ENCODE peak calls at places on chromosomes 7 and 10, in six cellular contexts. N is brain microvascular endothelial cell, W is AG10803, F is Peyer's patch, A is choroid plexus epithelial cell, K is cardiac fibroblast. E is an unnamed sample.

GRCh38 chr7:1704326-1705241 is 34.5 kb downstream of the ELFN1 start:
- DNase-seq in N (no peak), W (no peak), F (no peak), A (no peak), K (no peak), E (no peak)

GRCh38 chr10:30500963-30501504 is 67.0 kb downstream of the MAP3K8 start:
- DNase-seq in N (no peak), W (no peak), F (no peak), A (no peak), K (no peak), E (no peak)

GRCh38 chr10:87558333-87558732 is 53.6 kb downstream of the MINPP1 start:
- DNase-seq in N (no peak), W (no peak), F (no peak), A (no peak), K (no peak), E (no peak)

GRCh38 chr10:68831961-68832455 is 4.7 kb downstream of the STOX1 start:
- DNase-seq in N (no peak), W (no peak), F (no peak), A (no peak), K (no peak), E (no peak)

GRCh38 chr10:119177708-119178370 is 773 bp downstream of the PRDX3 start:
- DNase-seq in N (peak), W (no peak), F (no peak), A (no peak), K (no peak), E (no peak)

GRCh38 chr7:156234666-156235494 is 405.7 kb upstream of the RNF32 start:
- DNase-seq in N (no peak), W (no peak), F (no peak), A (no peak), K (no peak), E (no peak)

GRCh38 chr7:34756025-34756437 is 98.0 kb downstream of the NPSR1 start:
- DNase-seq in N (no peak), W (peak), F (no peak), A (peak), K (no peak), E (no peak)

GRCh38 chr10:4990217-4990616 is 13.4 kb downstream of the AKR1C2 start:
- DNase-seq in N (no peak), W (no peak), F (no peak), A (no peak), K (no peak), E (no peak)

GRCh38 chr10:126092806-126093205 is 196.4 kb downstream of the FANK1 start:
- DNase-seq in N (no peak), W (peak), F (no peak), A (peak), K (peak), E (no peak)

GRCh38 chr10:108064856-108065255 is 900.4 kb upstream of the SORCS1 start:
- DNase-seq in N (no peak), W (no peak), F (no peak), A (no peak), K (no peak), E (no peak)

GRCh38 chr7:1667566-1668485 is 2.3 kb upstream of the ELFN1 start:
- DNase-seq in N (no peak), W (no peak), F (no peak), A (no peak), K (no peak), E (peak)

GRCh38 chr10:116694253-116694926 is 48.0 kb downstream of the HSPA12A start:
- DNase-seq in N (no peak), W (no peak), F (no peak), A (peak), K (no peak), E (no peak)

GRCh38 chr10:78502208-78502943 is 468.7 kb downstream of the RPS24 start:
- DNase-seq in N (peak), W (no peak), F (no peak), A (peak), K (peak), E (peak)

GRCh38 chr7:139526578-139527544 is 3.4 kb downstream of the CLEC2L start:
- DNase-seq in N (peak), W (peak), F (no peak), A (peak), K (peak), E (no peak)

GRCh38 chr7:143299840-143300239 is 11.7 kb downstream of the CASP2 start:
- DNase-seq in N (no peak), W (no peak), F (peak), A (peak), K (no peak), E (peak)

GRCh38 chr7:92809397-92810241 is 26.8 kb downstream of the CDK6 start:
- DNase-seq in N (peak), W (peak), F (peak), A (peak), K (peak), E (peak)

GRCh38 chr10:1361411-1362105 is 305.4 kb downstream of the WDR37 start:
- DNase-seq in N (no peak), W (no peak), F (no peak), A (no peak), K (no peak), E (no peak)

DNA sequence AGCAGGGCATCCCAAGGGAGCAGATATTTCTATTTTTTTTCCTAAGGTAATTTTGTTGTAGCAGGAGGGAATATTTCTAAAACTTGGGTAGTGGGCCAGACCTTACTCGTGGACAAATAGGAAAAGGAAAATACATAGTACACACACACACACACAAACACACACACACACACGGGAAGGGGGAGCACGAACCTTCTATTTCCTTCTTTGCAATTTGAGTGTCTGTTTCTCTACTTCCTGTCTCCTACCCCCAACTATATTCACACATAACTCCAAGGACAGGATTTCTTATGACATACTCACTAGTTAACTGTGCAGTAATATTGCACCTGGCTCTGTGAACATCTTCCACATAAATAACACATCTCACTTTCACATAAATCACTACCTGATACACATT is 4.4 kb downstream of the LDB1 start:
- DNase-seq in N (no peak), W (peak), F (no peak), A (no peak), K (no peak), E (peak)
- H3K4me3 ChIP-seq in N (no peak), W (peak), F (peak), A (peak), K (peak), E (peak)

GRCh38 chr10:133087679-133088523 is at the start of gene ADGRA1:
- DNase-seq in N (no peak), W (no peak), F (no peak), A (no peak), K (no peak), E (no peak)

GRCh38 chr10:133089461-133089800 is 1.7 kb downstream of the ADGRA1 start:
- DNase-seq in N (no peak), W (no peak), F (no peak), A (no peak), K (no peak), E (no peak)

GRCh38 chr10:133090101-133090500 is 2.4 kb downstream of the ADGRA1 start:
- DNase-seq in N (no peak), W (no peak), F (no peak), A (no peak), K (no peak), E (no peak)

GRCh38 chr10:133087045-133087678 is 562 bp upstream of the ADGRA1 start:
- DNase-seq in N (no peak), W (no peak), F (no peak), A (no peak), K (no peak), E (no peak)

DNA sequence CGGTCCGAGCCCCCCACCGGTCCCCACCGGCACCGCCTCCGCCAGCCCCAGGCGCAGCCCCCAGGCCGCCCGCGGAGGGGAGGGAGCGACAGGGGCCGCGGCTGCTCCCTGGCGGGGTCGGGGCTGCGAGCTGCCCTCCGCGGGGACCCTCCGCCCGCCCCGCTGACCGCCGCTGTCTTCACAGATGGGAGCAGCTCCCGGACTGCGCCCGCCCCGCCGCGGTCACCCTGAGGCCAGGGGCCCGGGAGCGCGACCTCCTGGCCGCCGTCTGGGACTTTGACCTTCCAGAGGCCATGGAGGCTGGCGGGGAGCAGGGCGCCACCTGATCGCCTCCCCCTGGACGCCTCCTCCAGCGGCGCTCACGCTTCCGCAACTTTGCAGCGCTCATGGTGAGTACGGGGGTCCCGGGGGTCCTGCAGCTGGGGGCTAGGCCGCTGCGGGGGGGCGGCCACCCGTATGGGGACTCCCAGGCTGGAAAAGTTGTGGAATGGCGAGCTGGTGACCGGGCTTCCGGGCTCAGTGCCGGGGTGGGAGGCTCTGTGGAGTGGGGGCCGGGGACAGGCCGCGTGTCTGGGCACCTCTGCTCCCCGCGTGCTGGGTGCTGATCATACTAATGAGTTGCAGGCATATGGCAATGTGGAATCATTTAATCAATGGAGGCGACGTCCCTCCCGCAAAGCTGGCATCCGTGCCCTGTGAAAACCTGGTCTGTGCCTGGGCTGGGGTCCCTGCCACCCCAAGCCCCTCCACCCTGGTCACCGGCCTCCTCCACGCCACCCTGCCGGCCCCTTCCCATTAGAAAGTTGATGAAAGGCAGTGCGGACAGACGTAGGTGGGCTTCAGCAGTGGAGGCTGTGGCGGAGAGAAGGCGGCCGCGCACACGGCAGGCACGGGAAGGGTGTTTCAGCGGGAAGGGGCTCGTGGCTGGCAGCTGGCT is 1.1 kb downstream of the ADGRA1 start:
- DNase-seq in N (no peak), W (no peak), F (no peak), A (no peak), K (no peak), E (no peak)
- H3K4me3 ChIP-seq in N (no peak), W (no peak), F (no peak), A (no peak), K (no peak), E (no peak)

GRCh38 chr7:32045228-32045627 is 25.0 kb downstream of the PDE1C start:
- DNase-seq in N (no peak), W (no peak), F (no peak), A (no peak), K (no peak), E (no peak)

GRCh38 chr7:32047075-32047474 is 23.1 kb downstream of the PDE1C start:
- DNase-seq in N (no peak), W (no peak), F (no peak), A (no peak), K (no peak), E (no peak)

GRCh38 chr7:32042900-32043299 is 27.3 kb downstream of the PDE1C start:
- DNase-seq in N (no peak), W (no peak), F (no peak), A (no peak), K (no peak), E (no peak)

GRCh38 chr7:32044739-32045138 is 25.5 kb downstream of the PDE1C start:
- DNase-seq in N (no peak), W (no peak), F (no peak), A (no peak), K (no peak), E (no peak)

GRCh38 chr7:32043688-32044087 is 26.5 kb downstream of the PDE1C start:
- DNase-seq in N (peak), W (peak), F (no peak), A (no peak), K (peak), E (no peak)
- H3K4me3 ChIP-seq in N (no peak), W (no peak), F (no peak), A (no peak), K (no peak), E (no peak)

DNA sequence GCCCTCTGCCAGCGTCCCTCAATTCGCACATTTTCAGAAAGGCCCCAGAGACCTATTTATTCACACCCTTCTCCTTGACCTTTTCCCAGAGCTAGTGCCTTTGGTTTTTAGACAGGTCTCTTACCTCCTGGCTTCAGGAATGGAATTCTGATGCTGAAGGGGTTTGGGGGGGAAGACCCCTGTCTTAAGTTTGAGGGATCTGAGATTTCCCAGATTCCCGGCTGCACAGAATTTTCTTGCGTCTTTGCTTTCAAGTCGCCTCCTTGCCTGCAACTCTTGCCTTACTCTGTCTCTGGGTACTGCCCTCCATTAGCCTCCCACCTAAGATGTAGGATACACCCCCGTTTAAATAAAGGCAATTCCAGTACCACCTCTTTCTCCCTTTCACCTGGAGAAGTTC is 1.9 kb downstream of the GATA3 start:
- DNase-seq in N (no peak), W (no peak), F (no peak), A (no peak), K (no peak), E (no peak)
- H3K4me3 ChIP-seq in N (no peak), W (no peak), F (peak), A (no peak), K (no peak), E (no peak)

GRCh38 chr7:74031403-74032190 is 3.6 kb downstream of the ELN start:
- DNase-seq in N (no peak), W (no peak), F (no peak), A (no peak), K (no peak), E (no peak)

GRCh38 chr7:74028321-74028812 is 394 bp downstream of the ELN start:
- DNase-seq in N (no peak), W (no peak), F (no peak), A (no peak), K (no peak), E (no peak)

GRCh38 chr7:74029094-74029785 is 1.3 kb downstream of the ELN start:
- DNase-seq in N (no peak), W (no peak), F (no peak), A (no peak), K (no peak), E (no peak)

GRCh38 chr7:74030861-74031260 is 2.9 kb downstream of the ELN start:
- DNase-seq in N (no peak), W (no peak), F (no peak), A (no peak), K (no peak), E (no peak)

GRCh38 chr7:74029991-74030415 is 2.0 kb downstream of the ELN start:
- DNase-seq in N (no peak), W (no peak), F (no peak), A (no peak), K (no peak), E (peak)
- H3K4me3 ChIP-seq in N (no peak), W (peak), F (peak), A (no peak), K (no peak), E (no peak)